ENCODE peak calls at places on chromosomes 1 and 21, in nine cellular contexts. Y is NCI-H510A; Q is KBM-7; S is D341Med; I is hepatic stellate cell; M is AG08396; O is amniotic stem cell; H is astrocyte; F is stimulated activated CD4-positive, alpha-beta T cell treated with anti-CD3 and anti-CD28 coated beads, Interleukin-15, amount 100 ng/mL, for 1 hour. B is an unnamed sample.

GRCh38 chr1:18464665-18465050 is 16.1 kb upstream of the KLHDC7A start:
- DNase-seq in Y (no peak), Q (no peak), S (no peak), I (no peak), M (no peak), O (no peak), H (no peak), F (no peak), B (no peak)

GRCh38 chr1:235650341-235651169 is 971 bp upstream of the GNG4 start:
- DNase-seq in Y (peak), Q (no peak), S (peak), I (no peak), M (no peak), O (no peak), H (no peak), F (no peak), B (peak)

GRCh38 chr21:33403128-33403785 is at the start of gene IFNGR2:
- DNase-seq in Y (peak), Q (no peak), S (peak), I (peak), M (peak), O (no peak), H (no peak), F (peak), B (peak)

GRCh38 chr1:101474039-101474665 is 237.3 kb downstream of the S1PR1 start:
- DNase-seq in Y (no peak), Q (peak), S (peak), I (no peak), M (no peak), O (no peak), H (no peak), F (no peak), B (peak)

GRCh38 chr1:53431244-53431643 is 28.0 kb upstream of the DMRTB1 start:
- DNase-seq in Y (no peak), Q (no peak), S (no peak), I (no peak), M (no peak), O (no peak), H (no peak), F (no peak), B (no peak)

GRCh38 chr1:90835172-90835660 is 118.1 kb upstream of the BARHL2 start:
- DNase-seq in Y (no peak), Q (no peak), S (no peak), I (no peak), M (peak), O (no peak), H (no peak), F (no peak), B (no peak)

GRCh38 chr1:90340604-90341003 is 345.7 kb downstream of the ZNF326 start:
- DNase-seq in Y (peak), Q (peak), S (no peak), I (no peak), M (no peak), O (no peak), H (no peak), F (no peak), B (no peak)

GRCh38 chr1:53567458-53568250 is 108.5 kb downstream of the DMRTB1 start:
- DNase-seq in Y (no peak), Q (no peak), S (no peak), I (no peak), M (no peak), O (no peak), H (no peak), F (no peak), B (no peak)

GRCh38 chr21:40166291-40166843 is 299.1 kb downstream of the PCP4 start:
- DNase-seq in Y (no peak), Q (no peak), S (no peak), I (no peak), M (peak), O (no peak), H (peak), F (no peak), B (no peak)

GRCh38 chr1:94643776-94644175 is 102.2 kb upstream of the F3 start:
- DNase-seq in Y (no peak), Q (no peak), S (no peak), I (no peak), M (no peak), O (no peak), H (no peak), F (no peak), B (no peak)

GRCh38 chr1:36511804-36512798 is 29.4 kb upstream of the CSF3R start:
- DNase-seq in Y (no peak), Q (no peak), S (no peak), I (no peak), M (no peak), O (no peak), H (no peak), F (no peak), B (no peak)

GRCh38 chr1:95021794-95022193 is 51.0 kb downstream of the ALG14 start:
- DNase-seq in Y (no peak), Q (no peak), S (no peak), I (no peak), M (no peak), O (no peak), H (peak), F (no peak), B (no peak)

GRCh38 chr1:242425232-242425631 is 99.3 kb downstream of the PLD5 start:
- DNase-seq in Y (no peak), Q (peak), S (no peak), I (no peak), M (no peak), O (no peak), H (no peak), F (no peak), B (peak)

GRCh38 chr1:224644553-224645154 is 28.5 kb downstream of the CNIH3 start:
- DNase-seq in Y (no peak), Q (peak), S (peak), I (peak), M (peak), O (no peak), H (no peak), F (peak), B (peak)

GRCh38 chr1:234533975-234534876 is 55.2 kb upstream of the TARBP1 start:
- DNase-seq in Y (no peak), Q (no peak), S (no peak), I (peak), M (peak), O (peak), H (peak), F (no peak), B (no peak)

GRCh38 chr1:218785928-218786327 is 387.8 kb upstream of the LYPLAL1 start:
- DNase-seq in Y (no peak), Q (no peak), S (no peak), I (peak), M (peak), O (no peak), H (peak), F (no peak), B (no peak)

GRCh38 chr1:156865258-156865657 is 4.6 kb downstream of the NTRK1 start:
- DNase-seq in Y (no peak), Q (peak), S (no peak), I (no peak), M (no peak), O (no peak), H (no peak), F (no peak), B (no peak)

GRCh38 chr1:91885331-91885715 is 628 bp downstream of the TGFBR3 start:
- DNase-seq in Y (no peak), Q (no peak), S (peak), I (peak), M (peak), O (no peak), H (no peak), F (peak), B (no peak)

GRCh38 chr1:186374313-186375151 is 521 bp downstream of the TPR start:
- DNase-seq in Y (peak), Q (no peak), S (peak), I (peak), M (peak), O (peak), H (peak), F (no peak), B (peak)

GRCh38 chr21:44525431-44526095 is 14.4 kb downstream of the KRTAP10-1 start:
- DNase-seq in Y (no peak), Q (no peak), S (no peak), I (no peak), M (no peak), O (no peak), H (no peak), F (no peak), B (no peak)

GRCh38 chr1:26747048-26747447 is 40.7 kb upstream of the PIGV start:
- DNase-seq in Y (no peak), Q (no peak), S (peak), I (no peak), M (no peak), O (no peak), H (no peak), F (no peak), B (no peak)

GRCh38 chr21:23543334-23543733 is 2063.9 kb downstream of the MRPL39 start:
- DNase-seq in Y (no peak), Q (no peak), S (no peak), I (no peak), M (no peak), O (no peak), H (no peak), F (no peak), B (no peak)

GRCh38 chr1:117697220-117697781 is 91.5 kb downstream of the TENT5C start:
- DNase-seq in Y (no peak), Q (no peak), S (no peak), I (no peak), M (no peak), O (no peak), H (peak), F (no peak), B (no peak)

GRCh38 chr1:41366428-41367101 is 5.3 kb downstream of the FOXO6 start:
- DNase-seq in Y (peak), Q (no peak), S (no peak), I (no peak), M (no peak), O (no peak), H (no peak), F (no peak), B (peak)

GRCh38 chr1:19938502-19938901 is 15.1 kb upstream of the PLA2G2E start:
- DNase-seq in Y (no peak), Q (no peak), S (no peak), I (no peak), M (no peak), O (no peak), H (no peak), F (no peak), B (no peak)

GRCh38 chr1:33219886-33220661 is 36.2 kb upstream of the ZNF362 start:
- DNase-seq in Y (no peak), Q (no peak), S (peak), I (no peak), M (no peak), O (no peak), H (peak), F (no peak), B (peak)

GRCh38 chr1:207935166-207935583 is 24.2 kb upstream of the CD34 start:
- DNase-seq in Y (no peak), Q (peak), S (no peak), I (no peak), M (no peak), O (no peak), H (no peak), F (no peak), B (no peak)